ENCODE peak calls at places on chromosomes 4 and X, in seven cellular contexts. G is ovary, S is progenitor cell of endocrine pancreas, E is cardiac muscle cell, P is MM.1S, W is AG09319, J is mucosa of descending colon. M is an unnamed sample.

GRCh38 chr4:28176942-28177341 is 1316.3 kb downstream of the STIM2 start:
- DNase-seq in S (no peak), E (no peak), G (no peak), W (no peak), J (no peak), P (no peak), M (no peak)

GRCh38 chr4:2085496-2085901 is 26.4 kb downstream of the NAT8L start:
- DNase-seq in J (no peak), S (no peak), W (no peak), P (no peak), E (no peak), G (peak), M (no peak)

GRCh38 chr4:38281416-38282071 is 321.3 kb downstream of the PTTG2 start:
- DNase-seq in P (no peak), E (peak), W (no peak), S (no peak), J (no peak), G (no peak), M (no peak)

GRCh38 chrX:135974279-135974856 is 580 bp upstream of the MMGT1 start:
- DNase-seq in G (peak), J (peak), P (peak), W (peak), E (peak), S (peak), M (peak)

GRCh38 chr4:176210101-176210500 is 14.7 kb upstream of the SPATA4 start:
- DNase-seq in J (no peak), P (no peak), E (no peak), W (no peak), G (no peak), S (no peak), M (no peak)

GRCh38 chr4:94278777-94279176 is 63.9 kb downstream of the HPGDS start:
- DNase-seq in W (no peak), J (no peak), S (no peak), G (no peak), E (no peak), P (no peak), M (no peak)

GRCh38 chrX:23514082-23514481 is 153.2 kb upstream of the PRDX4 start:
- DNase-seq in S (no peak), J (no peak), E (no peak), W (no peak), P (no peak), G (no peak), M (no peak)

GRCh38 chr4:112916868-112917267 is 132.6 kb upstream of the ANK2 start:
- DNase-seq in E (peak), G (no peak), W (no peak), S (no peak), P (no peak), J (no peak), M (no peak)

GRCh38 chrX:52553995-52554642 is 37.3 kb upstream of the XAGE1B start:
- DNase-seq in P (no peak), J (no peak), W (no peak), S (no peak), E (no peak), G (no peak), M (no peak)

GRCh38 chrX:78119521-78120227 is 15.6 kb downstream of the PGK1 start:
- DNase-seq in J (no peak), W (no peak), P (no peak), E (no peak), G (no peak), S (no peak), M (no peak)

GRCh38 chr4:123878976-123879375 is 482.4 kb downstream of the SPRY1 start:
- DNase-seq in J (no peak), G (no peak), S (no peak), W (no peak), E (no peak), P (no peak), M (no peak)

GRCh38 chrX:9324676-9325075 is 140.2 kb upstream of the TBL1X start:
- DNase-seq in J (no peak), G (no peak), E (no peak), W (no peak), P (no peak), S (no peak), M (no peak)

GRCh38 chr4:53591372-53591892 is at the start of gene LNX1:
- DNase-seq in J (peak), P (peak), E (no peak), S (peak), G (no peak), W (no peak), M (no peak)

GRCh38 chr4:147843162-147843561 is 111.3 kb downstream of the ARHGAP10 start:
- DNase-seq in G (no peak), P (peak), E (no peak), S (no peak), J (peak), W (no peak), M (no peak)

GRCh38 chr4:184684491-184685189 is 35.1 kb downstream of the PRIMPOL start:
- DNase-seq in S (no peak), G (no peak), J (no peak), E (peak), P (no peak), W (no peak), M (no peak)

GRCh38 chr4:168636506-168637176 is 139.8 kb downstream of the PALLD start:
- DNase-seq in W (no peak), J (no peak), P (no peak), E (peak), S (no peak), G (no peak), M (no peak)

GRCh38 chrX:28126886-28127285 is 145.6 kb upstream of the DCAF8L1 start:
- DNase-seq in G (no peak), S (no peak), J (no peak), E (no peak), W (no peak), P (no peak), M (no peak)

GRCh38 chr4:150588341-150588740 is 6.4 kb downstream of the MAB21L2 start:
- DNase-seq in J (no peak), G (no peak), P (no peak), W (no peak), S (no peak), E (no peak), M (no peak)

GRCh38 chr4:110988741-110989140 is 365.9 kb upstream of the PITX2 start:
- DNase-seq in P (no peak), E (no peak), S (no peak), G (no peak), J (no peak), W (no peak), M (no peak)

GRCh38 chr4:14596904-14597303 is 405.4 kb upstream of the CPEB2 start:
- DNase-seq in S (no peak), W (no peak), E (no peak), J (no peak), G (no peak), P (no peak), M (no peak)

GRCh38 chrX:41250867-41251266 is 83.1 kb upstream of the DDX3X start:
- DNase-seq in G (peak), P (no peak), W (no peak), E (no peak), S (no peak), J (no peak), M (no peak)

GRCh38 chr4:52651993-52652672 is 7.0 kb downstream of the USP46 start:
- DNase-seq in P (no peak), E (no peak), G (no peak), W (no peak), S (no peak), J (no peak), M (no peak)

GRCh38 chrX:70253377-70254062 is 6.5 kb downstream of the P2RY4 start:
- DNase-seq in S (no peak), E (no peak), P (no peak), W (no peak), J (no peak), G (no peak), M (no peak)

GRCh38 chr4:102639602-102640001 is 121.2 kb downstream of the MANBA start:
- DNase-seq in J (no peak), P (no peak), E (no peak), S (no peak), W (no peak), G (no peak), M (no peak)

GRCh38 chr4:124322234-124322831 is 390.2 kb downstream of the ANKRD50 start:
- DNase-seq in J (no peak), S (no peak), G (no peak), E (peak), P (peak), W (no peak), M (no peak)

GRCh38 chr4:165016971-165017370 is 14.8 kb upstream of the TRIM60 start:
- DNase-seq in W (no peak), E (peak), P (no peak), S (no peak), J (no peak), G (no peak), M (no peak)

GRCh38 chr4:175671491-175671934 is 140.6 kb downstream of the GPM6A start:
- DNase-seq in S (no peak), G (no peak), W (no peak), J (no peak), E (no peak), P (no peak), M (no peak)

GRCh38 chr4:121650741-121651140 is 46.0 kb downstream of the ANXA5 start:
- DNase-seq in E (no peak), S (no peak), G (no peak), W (no peak), J (no peak), P (no peak), M (peak)

GRCh38 chrX:148290041-148290440 is 210.4 kb upstream of the AFF2 start:
- DNase-seq in G (no peak), P (no peak), S (no peak), W (no peak), E (no peak), J (no peak), M (no peak)

GRCh38 chr4:53586121-53586816 is 5.0 kb downstream of the LNX1 start:
- DNase-seq in W (peak), E (peak), J (no peak), G (no peak), S (no peak), P (no peak), M (no peak)

GRCh38 chr4:6939761-6940743 is 30.4 kb downstream of the TBC1D14 start:
- DNase-seq in W (no peak), P (no peak), E (no peak), G (no peak), S (no peak), J (no peak), M (no peak)

DNA sequence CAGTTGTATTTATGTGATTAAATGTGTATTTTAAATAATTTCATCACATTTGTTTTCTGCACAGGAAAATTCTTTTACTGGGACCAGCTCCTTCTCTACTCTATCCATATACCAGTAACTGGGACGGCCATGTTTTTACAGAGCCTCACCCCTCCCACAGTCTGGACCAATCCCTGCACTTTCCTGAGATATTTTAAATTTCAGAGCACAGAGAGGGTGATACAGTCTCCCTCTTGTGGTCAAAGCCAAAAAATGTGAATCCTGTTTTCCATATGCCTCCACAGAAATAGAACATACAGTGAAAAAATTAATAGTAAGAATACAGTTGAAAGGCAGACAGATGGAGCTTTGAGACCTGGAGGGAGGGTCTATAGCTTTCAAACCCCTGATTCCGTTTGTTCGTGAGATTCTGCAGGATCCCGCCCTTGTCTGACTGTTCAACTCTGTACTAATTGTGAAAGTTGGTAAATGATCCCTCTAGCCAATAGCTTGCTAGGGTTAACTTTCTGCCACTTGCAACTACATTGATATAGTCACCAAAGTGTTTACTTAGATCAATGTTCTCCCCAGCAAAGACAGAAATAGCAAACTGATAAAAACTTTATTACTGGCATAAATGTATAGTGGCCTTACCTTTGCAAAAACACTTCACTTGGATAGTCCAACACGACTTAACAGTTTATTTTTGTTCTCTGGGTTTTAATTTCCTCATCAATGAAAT is 172.2 kb downstream of the PPARGC1A start:
- DNase-seq in W (no peak), E (peak), S (no peak), J (peak), G (no peak), P (peak), M (peak)
- TF ChIP-seq CTCF in W (peak), E (peak), S (peak), J (no peak), G (no peak), P (peak), M (peak)

GRCh38 chr4:10889819-10890218 is 205.3 kb upstream of the CLNK start:
- DNase-seq in W (no peak), G (no peak), E (no peak), P (no peak), J (no peak), S (no peak), M (no peak)
- TF ChIP-seq CTCF in W (no peak), G (no peak), E (no peak), P (peak), J (no peak), S (no peak), M (no peak)

DNA sequence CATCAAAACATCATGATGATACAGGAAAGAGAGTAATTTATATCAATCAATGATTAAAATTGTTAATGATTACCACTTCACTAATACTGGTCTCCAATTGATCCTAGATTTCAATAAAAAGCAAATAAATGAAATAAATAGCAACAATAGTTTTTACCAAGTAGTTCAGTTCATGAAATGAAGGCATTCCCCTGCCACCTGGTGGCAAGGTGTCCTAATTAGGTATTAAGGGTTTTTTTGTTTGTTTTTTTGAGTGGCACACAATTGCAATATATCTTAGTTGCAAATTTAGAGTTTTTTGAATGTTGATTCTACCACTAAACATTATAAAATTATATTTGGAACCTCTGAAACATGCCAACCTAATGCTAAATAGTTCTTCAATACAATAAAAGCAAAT is 157.4 kb upstream of the PDE5A start:
- DNase-seq in S (no peak), J (peak), G (no peak), W (no peak), E (peak), P (peak), M (no peak)
- TF ChIP-seq CTCF in S (peak), J (no peak), G (no peak), W (peak), E (peak), P (peak), M (peak)

GRCh38 chr4:73341454-73341853 is 62.6 kb upstream of the ALB start:
- DNase-seq in E (peak), G (peak), P (peak), W (peak), S (peak), J (peak), M (no peak)
- TF ChIP-seq CTCF in E (peak), G (peak), P (peak), W (peak), S (peak), J (no peak), M (peak)

DNA sequence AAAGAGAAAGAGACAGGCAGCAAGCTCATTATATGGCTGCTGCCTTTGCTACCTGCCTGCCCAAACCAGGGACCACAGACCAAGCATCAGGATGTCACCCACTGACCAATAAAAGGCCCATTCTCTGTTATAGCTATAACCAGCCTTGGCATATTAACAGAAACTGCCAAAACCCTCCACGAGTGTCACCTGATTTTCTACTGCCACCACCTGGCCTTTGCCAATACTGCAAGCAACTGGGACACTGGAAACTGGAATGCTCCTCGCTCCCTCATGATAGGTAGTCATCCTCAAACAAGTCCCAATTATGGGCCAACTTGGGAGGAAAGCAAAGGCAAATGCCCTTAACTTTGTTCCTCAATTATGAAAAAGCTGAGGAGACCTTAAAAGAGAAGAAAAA is 76.0 kb downstream of the SPIN4 start:
- DNase-seq in P (peak), J (peak), E (no peak), G (no peak), W (no peak), S (no peak), M (no peak)
- TF ChIP-seq CTCF in P (peak), J (no peak), E (peak), G (no peak), W (peak), S (peak), M (peak)